ENCODE peak calls at places on chromosomes 12 and 14, in ten cellular contexts. J is nephron progenitor cell; X is HAP-1; N is activated CD8-positive, alpha-beta memory T cell treated with anti-CD3 and anti-CD28 coated beads, Interleukin-2, amount 10 ng/mL, durations not matched to agents 7 days and 5 days; W is esophagus squamous epithelium; Y is omental fat pad; U is foreskin fibroblast; S is sciatic nerve; B is A549; O is AG08396. G is an unnamed sample.

GRCh38 chr12:67173258-67173657 is 95.9 kb upstream of the CAND1 start:
- DNase-seq in J (no peak), X (no peak), N (no peak), W (no peak), Y (no peak), U (no peak), S (no peak), B (no peak), O (no peak), G (no peak)

GRCh38 chr14:74697543-74697942 is 15.3 kb downstream of the AREL1 start:
- DNase-seq in J (no peak), X (no peak), N (no peak), W (no peak), Y (no peak), U (peak; percentile 87), S (no peak), B (no peak), O (peak; percentile 75), G (no peak)

GRCh38 chr14:71403673-71404072 is 496.4 kb downstream of the PCNX1 start:
- DNase-seq in J (no peak), X (peak; percentile 15), N (peak; percentile 51), W (no peak), Y (no peak), U (no peak), S (no peak), B (peak; percentile 20), O (no peak), G (no peak)

GRCh38 chr12:70196732-70197361 is 46.4 kb upstream of the CNOT2 start:
- DNase-seq in J (no peak), X (no peak), N (no peak), W (no peak), Y (no peak), U (peak; percentile 28), S (no peak), B (no peak), O (no peak), G (no peak)

GRCh38 chr14:102138535-102138934 is 1.2 kb upstream of the WDR20 start:
- DNase-seq in J (no peak), X (no peak), N (no peak), W (no peak), Y (no peak), U (no peak), S (no peak), B (no peak), O (no peak), G (no peak)

GRCh38 chr14:53683229-53683628 is 273.4 kb downstream of the BMP4 start:
- DNase-seq in J (no peak), X (no peak), N (no peak), W (no peak), Y (no peak), U (no peak), S (no peak), B (no peak), O (no peak), G (no peak)

GRCh38 chr14:103126873-103127304 is 3.6 kb downstream of the TNFAIP2 start:
- DNase-seq in J (peak; percentile 85), X (no peak), N (no peak), W (no peak), Y (no peak), U (no peak), S (peak; percentile 65), B (no peak), O (no peak), G (no peak)

GRCh38 chr14:104477117-104477623 is 102.4 kb upstream of the C14orf180 start:
- DNase-seq in J (no peak), X (no peak), N (no peak), W (no peak), Y (no peak), U (no peak), S (no peak), B (no peak), O (no peak), G (no peak)

GRCh38 chr12:1351926-1352325 is 242.5 kb downstream of the FBXL14 start:
- DNase-seq in J (no peak), X (no peak), N (no peak), W (no peak), Y (no peak), U (no peak), S (no peak), B (no peak), O (no peak), G (no peak)